ENCODE peak calls at places on chromosomes 13 and 19, in six cellular contexts. H is right lobe of liver, M is body of pancreas, B is breast epithelium, Y is testis, K is transverse colon. P is an unnamed sample. For H3K4me1, the result is how much of the 10 kb centered on the place peaks cover.

GRCh38 chr13:31476266-31476665 is 263.1 kb upstream of the RXFP2 start:
- DNase-seq in M (no peak), Y (peak), B (no peak), H (no peak), K (no peak), P (no peak)

GRCh38 chr13:94947965-94948371 is 235.6 kb upstream of the SOX21 start:
- DNase-seq in Y (no peak), K (no peak), B (no peak), M (no peak), H (no peak), P (no peak)

GRCh38 chr13:100511422-100511821 is 77.2 kb downstream of the GGACT start:
- DNase-seq in H (no peak), B (no peak), M (no peak), Y (no peak), K (no peak), P (no peak)

GRCh38 chr13:94195715-94196114 is 283.8 kb downstream of the DCT start:
- DNase-seq in H (no peak), B (no peak), K (no peak), Y (no peak), M (no peak), P (no peak)

GRCh38 chr19:50214699-50215543 is 11.5 kb downstream of the MYH14 start:
- DNase-seq in H (no peak), K (peak), Y (no peak), M (peak), B (peak), P (no peak)

GRCh38 chr19:53013621-53014020 is at the start of gene ERVV-1:
- DNase-seq in H (no peak), B (no peak), Y (no peak), K (no peak), M (no peak), P (no peak)

GRCh38 chr13:51681037-51681678 is 96.9 kb downstream of the WDFY2 start:
- DNase-seq in M (no peak), K (no peak), B (no peak), Y (no peak), H (no peak), P (no peak)

GRCh38 chr19:18251587-18252369 is 22.5 kb downstream of the IQCN start:
- DNase-seq in Y (peak), B (peak), K (peak), M (peak), H (peak), P (no peak)

GRCh38 chr19:16604615-16605014 is 23.4 kb downstream of the MED26 start:
- DNase-seq in B (no peak), H (no peak), M (no peak), K (no peak), Y (no peak), P (no peak)

GRCh38 chr19:18046066-18046718 is 38.2 kb downstream of the ARRDC2 start:
- DNase-seq in B (no peak), H (peak), Y (no peak), M (peak), K (peak), P (no peak)

GRCh38 chr13:45482571-45483173 is 17.9 kb downstream of the COG3 start:
- DNase-seq in H (no peak), M (no peak), Y (no peak), B (no peak), K (no peak), P (no peak)

GRCh38 chr13:114131581-114132418 is 623 bp downstream of the RASA3 start:
- DNase-seq in H (peak), B (no peak), K (no peak), M (no peak), Y (no peak), P (no peak)

GRCh38 chr13:51585234-51585672 is 991 bp downstream of the WDFY2 start:
- DNase-seq in B (no peak), Y (peak), H (no peak), M (no peak), K (no peak), P (no peak)

GRCh38 chr13:94534171-94534570 is 54.7 kb upstream of the DCT start:
- DNase-seq in Y (no peak), H (no peak), K (no peak), M (no peak), B (no peak), P (no peak)

GRCh38 chr13:29849731-29850212 is 645 bp downstream of the UBL3 start:
- DNase-seq in Y (peak), M (peak), B (peak), K (peak), H (peak), P (no peak)

GRCh38 chr19:13557756-13558398 is 51.6 kb upstream of the CACNA1A start:
- DNase-seq in H (no peak), Y (peak), K (peak), B (no peak), M (peak), P (no peak)

GRCh38 chr13:32538621-32539246 is at the start of gene N4BP2L2:
- DNase-seq in H (peak), K (peak), Y (peak), B (peak), M (peak), P (peak)
- TF ChIP-seq POLR2A in H (peak), K (peak), Y (no peak), B (peak), M (peak), P (no peak)

DNA sequence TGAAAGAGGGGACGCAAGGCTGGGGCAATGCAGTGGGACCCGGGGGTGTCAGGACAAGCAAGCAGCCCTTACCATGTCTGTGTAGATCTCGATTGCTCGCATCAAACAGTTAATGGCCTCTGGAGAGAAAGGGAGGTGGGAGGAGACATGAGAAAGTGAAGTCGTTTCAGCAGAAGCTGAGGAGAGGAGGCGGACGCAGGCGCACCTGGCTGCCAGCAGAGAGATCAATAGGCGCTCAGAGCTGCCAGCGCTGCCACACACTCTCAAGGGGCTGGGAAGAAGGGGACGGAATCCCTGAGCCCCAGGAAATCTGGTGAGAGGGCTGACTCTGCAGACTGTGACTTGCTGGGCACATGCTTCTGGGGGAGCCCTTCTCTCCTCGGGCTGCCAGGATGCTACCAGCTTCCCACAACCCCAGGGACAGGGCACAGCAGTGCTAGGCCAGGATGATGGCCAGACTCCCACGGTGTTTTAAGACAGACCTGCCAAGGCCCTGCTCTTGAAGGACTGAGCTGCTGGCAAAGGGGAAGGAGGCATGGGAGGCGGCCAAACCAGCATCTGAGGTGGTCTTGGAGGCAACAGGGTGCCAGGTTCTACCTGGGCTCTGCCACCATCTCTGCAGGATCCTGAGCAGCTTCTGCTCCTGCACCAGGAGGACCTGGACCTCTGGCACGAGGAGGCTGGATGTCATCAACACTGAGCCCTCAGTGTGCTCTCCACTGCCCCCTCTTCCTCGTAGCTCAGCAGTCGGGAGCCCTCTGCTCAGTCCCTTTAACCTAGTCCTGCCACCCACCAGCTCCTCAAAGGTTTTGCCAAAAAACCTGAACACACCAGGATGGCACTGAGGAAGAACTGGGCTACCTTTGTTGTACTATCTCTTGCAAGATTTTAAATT is 11.7 kb upstream of the KPTN start:
- DNase-seq in M (no peak), H (no peak), Y (no peak), B (no peak), K (no peak), P (no peak)
- H3K4me1 ChIP-seq in M (under half), H (under half), Y (under half), B (under half), K (under half), P (under half)

GRCh38 chr13:28754698-28755545 is 36.2 kb upstream of the SLC46A3 start:
- DNase-seq in M (peak), Y (no peak), H (peak), B (no peak), K (no peak), P (no peak)

GRCh38 chr13:28751210-28751935 is 32.6 kb upstream of the SLC46A3 start:
- DNase-seq in M (no peak), H (no peak), B (no peak), Y (no peak), K (no peak), P (no peak)

GRCh38 chr13:28753208-28753892 is 34.6 kb upstream of the SLC46A3 start:
- DNase-seq in M (peak), B (peak), K (peak), Y (peak), H (peak), P (no peak)

GRCh38 chr13:28753946-28754345 is 35.2 kb upstream of the SLC46A3 start:
- DNase-seq in Y (no peak), M (no peak), H (no peak), K (no peak), B (no peak), P (no peak)

DNA sequence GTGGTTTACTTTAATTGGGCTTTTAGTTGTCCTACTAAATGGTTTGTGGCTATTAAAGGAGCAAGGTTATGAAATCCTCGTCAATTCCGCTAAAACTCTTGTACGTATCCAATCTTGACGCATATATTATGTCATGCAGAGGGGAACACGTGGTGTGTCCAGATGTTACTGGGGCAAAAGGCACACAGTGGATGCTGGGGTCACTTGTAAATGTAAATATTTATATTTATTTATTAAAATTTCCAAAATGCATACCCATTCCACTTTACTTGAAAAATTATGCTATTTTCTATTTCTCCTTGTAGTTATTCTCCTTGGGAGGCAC is 36.7 kb upstream of the SLC46A3 start:
- DNase-seq in B (no peak), H (no peak), M (no peak), K (no peak), Y (no peak), P (no peak)
- H3K4me3 ChIP-seq in B (no peak), H (peak), M (no peak), K (peak), Y (peak), P (no peak)

GRCh38 chr13:28013482-28013881 is 25.0 kb upstream of the URAD start:
- DNase-seq in K (no peak), M (no peak), Y (no peak), B (no peak), H (no peak), P (no peak)
- TF ChIP-seq POLR2A in K (no peak), M (no peak), Y (no peak), B (no peak), H (no peak), P (no peak)

DNA sequence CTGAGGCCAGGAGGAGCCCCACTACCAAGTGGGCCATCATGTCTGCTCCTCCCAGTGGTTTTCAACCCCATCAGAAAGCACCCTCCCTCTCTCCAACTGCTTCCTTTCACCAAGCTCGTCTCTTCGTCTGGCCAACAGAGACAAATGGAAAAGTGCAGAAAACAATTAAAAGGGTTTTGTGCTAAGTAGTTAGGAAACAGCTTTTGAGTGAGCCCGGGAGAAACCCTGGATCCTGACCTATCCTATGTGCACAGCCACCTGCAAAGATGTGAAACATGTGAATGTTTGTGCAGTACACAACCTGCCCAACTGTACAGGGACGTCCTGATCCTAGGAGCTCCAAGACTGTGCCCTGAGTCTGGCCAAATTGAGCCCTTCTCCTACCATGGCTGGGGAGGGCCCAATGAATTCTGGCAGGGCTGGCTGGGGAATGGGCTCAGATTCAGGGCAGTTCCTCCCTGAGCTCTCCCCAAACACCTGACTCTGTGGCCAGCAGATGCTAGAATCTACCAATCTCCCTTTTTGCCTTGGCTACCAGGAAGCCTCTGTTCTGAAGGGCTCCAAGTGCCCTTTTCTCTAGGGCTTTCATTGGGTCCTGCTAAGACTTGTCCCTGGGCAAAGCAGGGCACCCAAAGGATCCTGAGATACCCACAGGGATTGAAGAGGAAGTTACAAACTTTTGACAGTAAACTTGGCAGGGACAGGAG is 7.9 kb downstream of the TLE5 start:
- DNase-seq in M (no peak), Y (no peak), H (no peak), B (no peak), K (no peak), P (no peak)
- H3K4me1 ChIP-seq in M (half or more), Y (half or more), H (under half), B (under half), K (under half), P (half or more)

GRCh38 chr13:39597828-39598227 is 5.2 kb downstream of the LHFPL6 start:
- DNase-seq in M (no peak), K (no peak), B (no peak), Y (no peak), H (no peak), P (no peak)
- H3K4me3 ChIP-seq in M (no peak), K (no peak), B (peak), Y (no peak), H (no peak), P (no peak)

GRCh38 chr13:99500839-99501134 is 485 bp upstream of the TM9SF2 start:
- DNase-seq in M (no peak), Y (no peak), B (no peak), H (no peak), K (no peak), P (no peak)

GRCh38 chr13:99495478-99496321 is 5.6 kb upstream of the TM9SF2 start:
- DNase-seq in Y (no peak), B (no peak), H (no peak), M (no peak), K (no peak), P (no peak)

GRCh38 chr13:99501135-99501951 is at the start of gene TM9SF2:
- DNase-seq in Y (peak), B (peak), H (peak), M (peak), K (peak), P (peak)

GRCh38 chr13:99496322-99497142 is 4.7 kb upstream of the TM9SF2 start:
- DNase-seq in Y (peak), M (peak), K (peak), B (no peak), H (peak), P (peak)

GRCh38 chr13:99498304-99499161 is 2.7 kb upstream of the TM9SF2 start:
- DNase-seq in B (peak), H (peak), M (peak), K (peak), Y (peak), P (peak)
- TF ChIP-seq POLR2A in B (no peak), H (peak), M (peak), K (peak), Y (no peak), P (peak)

P was measured in esophagus squamous epithelium.